ENCODE peak calls at places on chromosomes 11 and 22, in ten cellular contexts. W is transverse colon, M is SK-N-SH, B is neural progenitor cell, F is astrocyte, L is suprapubic skin, G is colonic mucosa, I is thoracic aorta, R is brain microvascular endothelial cell, S is IMR-90. Z is an unnamed sample.

GRCh38 chr11:126025822-126026221 is 36.8 kb downstream of the CDON start:
- DNase-seq in R (no peak), B (no peak), F (no peak), I (no peak), W (no peak), M (no peak), G (no peak), S (no peak), L (no peak), Z (no peak)

GRCh38 chr11:1863352-1864215 is 10.7 kb downstream of the LSP1 start:
- DNase-seq in I (peak), R (peak), W (peak), F (peak), G (peak), L (peak), M (peak), S (peak), B (peak), Z (peak)

GRCh38 chr11:36077886-36078685 is 134.2 kb downstream of the LDLRAD3 start:
- DNase-seq in I (no peak), W (no peak), G (no peak), M (no peak), F (no peak), L (no peak), B (no peak), R (no peak), S (no peak), Z (peak)

GRCh38 chr11:85717360-85717927 is 31.4 kb upstream of the CCDC89 start:
- DNase-seq in S (no peak), G (no peak), L (no peak), W (no peak), M (no peak), I (no peak), R (no peak), B (no peak), F (no peak), Z (no peak)

GRCh38 chr22:50245214-50246072 is 620 bp upstream of the TUBGCP6 start:
- DNase-seq in L (no peak), W (peak), B (no peak), G (no peak), F (no peak), M (peak), S (no peak), R (no peak), I (no peak), Z (no peak)

GRCh38 chr11:73749118-73749517 is 11.8 kb downstream of the RAB6A start:
- DNase-seq in G (no peak), S (no peak), W (no peak), L (no peak), F (no peak), I (no peak), R (no peak), B (no peak), M (no peak), Z (no peak)

GRCh38 chr11:4523666-4524065 is 21.3 kb upstream of the OR52M1 start:
- DNase-seq in F (no peak), R (no peak), B (no peak), M (no peak), I (no peak), L (no peak), G (no peak), S (no peak), W (no peak), Z (no peak)

GRCh38 chr11:68457214-68457897 is 3.2 kb upstream of the PPP6R3 start:
- DNase-seq in R (no peak), S (no peak), B (no peak), F (no peak), M (no peak), L (no peak), W (no peak), I (no peak), G (no peak), Z (no peak)

GRCh38 chr11:43810929-43811596 is 69.6 kb upstream of the ALKBH3 start:
- DNase-seq in G (no peak), I (no peak), F (no peak), R (no peak), W (no peak), B (no peak), M (no peak), L (no peak), S (no peak), Z (peak)

GRCh38 chr11:97461044-97461880 is 1071.4 kb downstream of the JRKL start:
- DNase-seq in M (no peak), I (no peak), W (no peak), B (no peak), L (peak), R (no peak), G (no peak), F (no peak), S (no peak), Z (no peak)

GRCh38 chr11:123407124-123407995 is 22.7 kb upstream of the GRAMD1B start:
- DNase-seq in G (peak), F (peak), W (peak), R (peak), L (no peak), S (peak), M (peak), B (peak), I (no peak), Z (peak)

GRCh38 chr11:24679686-24680318 is 182.9 kb downstream of the LUZP2 start:
- DNase-seq in W (no peak), R (no peak), B (peak), F (no peak), I (no peak), G (no peak), L (no peak), M (no peak), S (peak), Z (no peak)

GRCh38 chr11:92136792-92137191 is 87.8 kb upstream of the FAT3 start:
- DNase-seq in W (no peak), F (no peak), L (no peak), B (peak), G (no peak), I (no peak), R (no peak), M (no peak), S (no peak), Z (no peak)

GRCh38 chr11:101019870-101020269 is 109.7 kb downstream of the PGR start:
- DNase-seq in F (no peak), I (no peak), M (no peak), W (no peak), L (no peak), R (no peak), B (no peak), S (no peak), G (no peak), Z (no peak)

GRCh38 chr11:17395978-17396377 is 7.5 kb upstream of the KCNJ11 start:
- DNase-seq in R (no peak), L (no peak), S (no peak), G (no peak), I (no peak), M (peak), B (no peak), W (no peak), F (no peak), Z (no peak)

GRCh38 chr11:110356769-110357671 is 60.6 kb upstream of the RDX start:
- DNase-seq in S (peak), F (peak), R (peak), L (no peak), W (no peak), B (no peak), G (no peak), I (no peak), M (no peak), Z (peak)

GRCh38 chr11:130037058-130037457 is 32.6 kb upstream of the APLP2 start:
- DNase-seq in S (peak), I (no peak), B (no peak), R (peak), G (peak), M (no peak), F (peak), L (no peak), W (peak), Z (no peak)

GRCh38 chr11:123362941-123363340 is 67.1 kb upstream of the GRAMD1B start:
- DNase-seq in M (no peak), R (no peak), L (no peak), B (no peak), F (no peak), G (no peak), I (no peak), S (no peak), W (no peak), Z (no peak)

GRCh38 chr11:103529217-103529684 is 420.0 kb downstream of the DYNC2H1 start:
- DNase-seq in S (peak), F (peak), L (no peak), I (no peak), M (no peak), W (no peak), G (no peak), B (peak), R (peak), Z (peak)

GRCh38 chr11:72741429-72741833 is 10.8 kb downstream of the ARAP1 start:
- DNase-seq in R (peak), L (no peak), G (no peak), M (peak), I (no peak), S (no peak), B (peak), F (no peak), W (peak), Z (no peak)

GRCh38 chr11:111983187-111983986 is 41.8 kb upstream of the DLAT start:
- DNase-seq in L (no peak), F (peak), B (peak), I (no peak), M (no peak), W (peak), S (peak), R (no peak), G (peak), Z (peak)

GRCh38 chr22:23088199-23088604 is 17.9 kb downstream of the GNAZ start:
- DNase-seq in B (no peak), W (no peak), G (no peak), S (no peak), L (no peak), M (no peak), R (no peak), F (no peak), I (no peak), Z (no peak)

GRCh38 chr11:9687736-9688494 is 24.0 kb downstream of the SWAP70 start:
- DNase-seq in I (no peak), G (no peak), B (no peak), L (no peak), W (no peak), F (peak), S (peak), M (no peak), R (peak), Z (peak)

GRCh38 chr11:121895919-121896318 is 220.1 kb downstream of the BLID start:
- DNase-seq in G (no peak), F (peak), B (no peak), L (no peak), W (no peak), S (peak), M (no peak), R (no peak), I (no peak), Z (no peak)

GRCh38 chr11:95849087-95849825 is 59.0 kb downstream of the CEP57 start:
- DNase-seq in I (no peak), L (no peak), G (peak), M (peak), W (peak), F (peak), B (peak), R (peak), S (peak), Z (peak)

GRCh38 chr11:12263141-12263693 is 114.2 kb upstream of the PARVA start:
- DNase-seq in R (no peak), W (no peak), B (no peak), G (no peak), I (no peak), S (peak), F (peak), M (peak), L (no peak), Z (no peak)

GRCh38 chr22:47369020-47369419 is 606.6 kb downstream of the TBC1D22A start:
- DNase-seq in W (no peak), B (no peak), S (no peak), G (peak), I (no peak), F (no peak), R (no peak), M (no peak), L (peak), Z (no peak)

GRCh38 chr11:87236368-87236767 is 198.6 kb downstream of the TMEM135 start:
- DNase-seq in R (no peak), W (no peak), I (no peak), G (no peak), M (no peak), L (no peak), B (no peak), S (peak), F (no peak), Z (no peak)

GRCh38 chr11:94735907-94736306 is 32.2 kb upstream of the AMOTL1 start:
- DNase-seq in S (no peak), G (no peak), W (no peak), F (no peak), I (no peak), L (no peak), R (no peak), B (no peak), M (no peak), Z (no peak)

GRCh38 chr11:131530411-131530810 is 160.0 kb downstream of the NTM start:
- DNase-seq in I (no peak), R (no peak), F (no peak), G (no peak), M (no peak), B (no peak), W (no peak), S (no peak), L (no peak), Z (no peak)

GRCh38 chr11:60305906-60306619 is 21.0 kb upstream of the MS4A6E start:
- DNase-seq in R (peak), W (no peak), F (no peak), G (no peak), B (peak), I (no peak), M (no peak), S (no peak), L (no peak), Z (peak)

GRCh38 chr11:134949121-134949591 is 537.1 kb upstream of the B3GAT1 start:
- DNase-seq in L (no peak), F (peak), G (no peak), W (no peak), B (no peak), S (peak), I (peak), M (no peak), R (peak), Z (no peak)

GRCh38 chr11:112228706-112229105 is 2.5 kb downstream of the PTS start:
- DNase-seq in G (no peak), S (no peak), R (no peak), B (no peak), W (no peak), I (no peak), L (no peak), M (no peak), F (no peak), Z (no peak)

GRCh38 chr22:46538816-46539163 is 1.4 kb upstream of the CELSR1 start:
- DNase-seq in I (no peak), M (no peak), B (no peak), G (no peak), F (peak), R (peak), W (no peak), L (no peak), S (peak), Z (peak)

GRCh38 chr11:14424096-14424495 is 65.1 kb upstream of the RRAS2 start:
- DNase-seq in S (peak), M (no peak), B (no peak), W (no peak), G (no peak), L (no peak), I (no peak), R (no peak), F (peak), Z (no peak)

GRCh38 chr11:65900899-65901180 is 652 bp upstream of the FOSL1 start:
- DNase-seq in L (no peak), W (no peak), B (no peak), F (no peak), G (no peak), I (no peak), S (no peak), R (no peak), M (no peak), Z (no peak)

GRCh38 chr11:10355257-10355661 is 50.4 kb downstream of the ADM start:
- DNase-seq in I (no peak), F (no peak), S (no peak), B (no peak), R (no peak), M (no peak), G (no peak), L (no peak), W (no peak), Z (no peak)

GRCh38 chr22:45235101-45235777 is 5.5 kb downstream of the KIAA0930 start:
- DNase-seq in B (no peak), S (no peak), F (no peak), L (no peak), R (no peak), M (no peak), G (no peak), I (no peak), W (peak), Z (no peak)
- H3K27ac ChIP-seq in B (no peak), S (no peak), F (no peak), L (peak), R (no peak), M (no peak), G (no peak), I (no peak), W (peak), Z (no peak)

DNA sequence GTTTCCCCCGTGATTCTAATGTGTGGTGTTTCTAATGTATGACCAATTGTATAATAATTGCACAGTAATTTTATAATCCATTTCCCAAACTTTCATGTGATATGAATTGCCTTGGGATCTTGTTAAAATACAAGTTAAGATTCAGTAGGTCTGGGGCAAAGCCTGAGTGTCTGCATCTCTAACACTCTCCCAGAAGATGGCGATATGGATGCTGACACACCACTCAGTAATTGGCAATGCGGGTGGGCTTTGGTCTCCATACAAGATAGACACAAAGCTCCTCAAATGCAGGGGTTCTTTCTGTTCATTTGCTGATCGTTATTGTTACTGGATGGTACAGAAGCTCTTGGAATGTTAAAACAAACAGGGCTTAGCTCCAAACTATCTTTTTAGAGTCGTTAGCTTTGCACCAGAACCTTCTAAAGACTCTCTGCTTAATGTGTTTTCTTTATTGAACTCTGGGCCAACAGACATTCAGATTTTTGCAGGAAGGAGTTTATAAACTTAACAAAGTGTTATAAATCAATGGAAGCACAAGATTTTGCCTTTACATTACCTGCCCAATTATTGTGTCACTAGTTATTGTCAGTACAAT is 45.4 kb upstream of the ANO3 start:
- DNase-seq in M (peak), L (no peak), W (no peak), F (peak), G (no peak), R (peak), B (peak), S (peak), I (no peak), Z (peak)
- TF ChIP-seq CTCF in M (peak), L (no peak), W (no peak), F (peak), G (no peak), R (peak), B (peak), S (peak), I (no peak), Z (peak)

GRCh38 chr11:74839971-74840370 is 91.3 kb downstream of the RNF169 start:
- DNase-seq in G (no peak), S (no peak), L (no peak), R (no peak), B (no peak), M (no peak), W (no peak), F (peak), I (no peak), Z (no peak)

GRCh38 chr11:74839445-74839844 is 90.8 kb downstream of the RNF169 start:
- DNase-seq in F (no peak), W (no peak), R (no peak), M (no peak), B (no peak), L (no peak), S (no peak), G (no peak), I (no peak), Z (no peak)

GRCh38 chr11:74840486-74840885 is 91.8 kb downstream of the RNF169 start:
- DNase-seq in B (no peak), G (no peak), I (no peak), R (no peak), F (no peak), L (no peak), M (no peak), W (no peak), S (no peak), Z (no peak)

GRCh38 chr11:74838188-74838587 is 89.5 kb downstream of the RNF169 start:
- DNase-seq in M (no peak), G (no peak), B (no peak), L (no peak), S (peak), W (no peak), R (no peak), F (peak), I (no peak), Z (no peak)

DNA sequence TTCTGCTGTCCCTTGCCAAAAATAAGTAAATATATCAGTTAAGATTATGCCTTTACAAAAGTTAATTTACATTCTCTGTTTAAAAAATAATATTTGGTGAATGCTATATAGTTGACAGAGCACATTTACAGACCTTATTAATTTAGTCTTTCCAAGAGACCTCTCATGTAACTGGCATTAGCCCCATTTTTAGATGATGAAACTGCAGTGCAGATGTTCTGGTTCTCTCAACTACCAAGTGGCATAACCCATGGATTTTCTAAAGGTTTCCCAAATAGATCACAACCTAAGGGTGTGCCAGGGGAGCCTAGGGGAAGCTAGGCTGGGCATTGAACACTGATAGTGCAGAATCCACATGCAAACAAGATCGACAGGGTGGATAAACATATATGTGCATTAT is 88.5 kb downstream of the RNF169 start:
- DNase-seq in F (no peak), R (no peak), S (no peak), M (no peak), I (no peak), G (no peak), L (no peak), B (no peak), W (no peak), Z (no peak)
- H3K27ac ChIP-seq in F (no peak), R (no peak), S (no peak), M (no peak), I (no peak), G (no peak), L (no peak), B (no peak), W (no peak), Z (no peak)

GRCh38 chr22:35629406-35630234 is 12.5 kb upstream of the MB start:
- DNase-seq in M (no peak), W (peak), F (peak), B (no peak), I (peak), S (peak), G (peak), L (peak), R (peak), Z (peak)

GRCh38 chr22:35624547-35624946 is 7.4 kb upstream of the MB start:
- DNase-seq in B (no peak), S (no peak), M (no peak), R (no peak), F (no peak), L (no peak), G (no peak), W (no peak), I (no peak), Z (no peak)

GRCh38 chr22:35625763-35626162 is 8.6 kb upstream of the MB start:
- DNase-seq in S (no peak), M (no peak), L (no peak), F (no peak), R (no peak), I (no peak), G (no peak), W (no peak), B (no peak), Z (no peak)

GRCh38 chr22:35628732-35629131 is 11.6 kb upstream of the MB start:
- DNase-seq in G (no peak), F (no peak), W (no peak), B (no peak), I (no peak), R (no peak), L (no peak), S (no peak), M (no peak), Z (no peak)

GRCh38 chr22:35627267-35628041 is 10.3 kb upstream of the MB start:
- DNase-seq in W (peak), L (peak), B (peak), S (peak), G (peak), M (peak), R (peak), F (peak), I (peak), Z (peak)
- TF ChIP-seq CTCF in W (peak), L (no peak), B (peak), S (peak), G (peak), M (peak), R (peak), F (peak), I (peak), Z (peak)

GRCh38 chr11:64887757-64888405 is 9.5 kb upstream of the EHD1 start:
- DNase-seq in R (peak), I (no peak), L (peak), M (peak), G (peak), F (no peak), B (peak), S (no peak), W (peak), Z (peak)

GRCh38 chr11:64885367-64886286 is 7.2 kb upstream of the EHD1 start:
- DNase-seq in I (no peak), B (no peak), W (no peak), F (peak), L (no peak), S (peak), R (peak), G (peak), M (no peak), Z (peak)

GRCh38 chr11:64888406-64888757 is 10.0 kb upstream of the EHD1 start:
- DNase-seq in I (no peak), S (no peak), L (no peak), M (no peak), G (no peak), B (no peak), F (no peak), R (no peak), W (no peak), Z (no peak)

GRCh38 chr11:64888761-64889511 is 10.5 kb upstream of the EHD1 start:
- DNase-seq in G (peak), L (no peak), W (peak), R (peak), I (no peak), B (no peak), F (no peak), M (no peak), S (no peak), Z (no peak)

GRCh38 chr11:64887234-64887756 is 8.9 kb upstream of the EHD1 start:
- DNase-seq in F (no peak), B (no peak), L (no peak), S (no peak), R (no peak), W (no peak), I (no peak), G (no peak), M (no peak), Z (no peak)
- H3K27ac ChIP-seq in F (no peak), B (no peak), L (no peak), S (no peak), R (no peak), W (peak), I (no peak), G (peak), M (peak), Z (no peak)